ENCODE peak calls at places on chromosomes 12 and 14, in eight cellular contexts. R is small intestine, E is mucosa of descending colon, O is tibial artery, X is right cardiac atrium, A is right lobe of liver, D is left lung, G is Karpas-422. B is an unnamed sample.

GRCh38 chr14:89359477-89360222 is 57.4 kb downstream of the FOXN3 start:
- DNase-seq in R (no peak), D (no peak), E (no peak), G (no peak), X (peak; percentile 56), O (peak; percentile 91), A (no peak), B (no peak)

GRCh38 chr14:86780461-86780860 is 1212.5 kb downstream of the GALC start:
- DNase-seq in A (no peak), E (no peak), D (no peak), R (no peak), O (no peak), X (no peak), G (no peak), B (no peak)

GRCh38 chr14:37698840-37699777 is 103.7 kb downstream of the TTC6 start:
- DNase-seq in E (no peak), G (no peak), O (no peak), A (no peak), R (peak; percentile 86), X (no peak), D (no peak), B (no peak)

GRCh38 chr14:95250936-95251335 is 68.8 kb downstream of the CLMN start:
- DNase-seq in E (no peak), G (no peak), D (no peak), A (no peak), R (no peak), X (no peak), O (no peak), B (no peak)

GRCh38 chr14:105023791-105024480 is 3.1 kb upstream of the CDCA4 start:
- DNase-seq in A (no peak), O (no peak), R (no peak), X (no peak), E (no peak), G (no peak), D (no peak), B (no peak)

GRCh38 chr14:73997944-73998451 is 21.1 kb downstream of the ENTPD5 start:
- DNase-seq in D (no peak), G (no peak), R (peak; percentile 73), A (no peak), E (peak; percentile 79), X (no peak), O (no peak), B (no peak)

GRCh38 chr12:32509328-32510122 is 110.2 kb downstream of the FGD4 start:
- DNase-seq in A (peak; percentile 61), G (no peak), E (no peak), R (no peak), D (no peak), O (no peak), X (no peak), B (no peak)

GRCh38 chr12:55849616-55850015 is 6.9 kb upstream of the MMP19 start:
- DNase-seq in E (no peak), G (no peak), O (peak; percentile 45), X (no peak), A (no peak), R (no peak), D (no peak), B (no peak)

GRCh38 chr12:47221256-47222023 is 141.7 kb upstream of the AMIGO2 start:
- DNase-seq in D (no peak), R (peak; percentile 50), A (no peak), G (no peak), X (no peak), O (no peak), E (no peak), B (no peak)

GRCh38 chr14:54695196-54695595 is 128.3 kb downstream of the SAMD4A start:
- DNase-seq in D (no peak), R (no peak), X (no peak), O (no peak), E (no peak), G (no peak), A (no peak), B (no peak)
- H3K4me1 ChIP-seq in D (peaks cover 15% of the 10 kb centered on the region), R (no peaks in the 10 kb centered on the region), X (peaks cover 16% of the 10 kb centered on the region), O (no peaks in the 10 kb centered on the region), E (no peaks in the 10 kb centered on the region), G (peaks cover 30% of the 10 kb centered on the region), A (no peaks in the 10 kb centered on the region), B (peaks cover 24% of the 10 kb centered on the region)

DNA sequence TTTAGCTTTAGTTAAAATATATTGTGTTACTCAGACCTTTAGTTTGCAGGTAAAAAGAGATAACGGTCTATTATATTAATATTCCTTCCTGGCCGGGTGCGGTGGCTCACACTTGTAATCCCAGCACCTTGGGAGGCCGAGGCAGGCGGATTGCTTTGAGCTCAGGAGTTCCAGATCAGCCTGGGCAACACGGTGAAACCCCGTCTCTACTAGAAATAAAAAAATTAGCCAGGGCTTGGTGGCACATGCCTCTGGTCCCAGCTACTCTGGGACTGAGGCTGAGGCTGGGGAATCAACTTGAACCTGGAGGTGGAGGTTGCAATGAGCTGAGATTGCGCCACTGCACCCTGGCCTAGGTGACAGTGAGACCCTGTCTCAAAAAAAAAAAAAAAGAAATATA is 13.2 kb upstream of the EID3 start:
- DNase-seq in X (no peak), O (no peak), R (no peak), G (no peak), E (no peak), D (no peak), A (no peak), B (no peak)
- H3K4me1 ChIP-seq in X (peaks cover 4% of the 10 kb centered on the region), O (no peaks in the 10 kb centered on the region), R (peaks cover 11% of the 10 kb centered on the region), G (peaks cover 26% of the 10 kb centered on the region), E (peaks cover 23% of the 10 kb centered on the region), D (peaks cover 68% of the 10 kb centered on the region), A (no peaks in the 10 kb centered on the region), B (peaks cover 16% of the 10 kb centered on the region)

DNA sequence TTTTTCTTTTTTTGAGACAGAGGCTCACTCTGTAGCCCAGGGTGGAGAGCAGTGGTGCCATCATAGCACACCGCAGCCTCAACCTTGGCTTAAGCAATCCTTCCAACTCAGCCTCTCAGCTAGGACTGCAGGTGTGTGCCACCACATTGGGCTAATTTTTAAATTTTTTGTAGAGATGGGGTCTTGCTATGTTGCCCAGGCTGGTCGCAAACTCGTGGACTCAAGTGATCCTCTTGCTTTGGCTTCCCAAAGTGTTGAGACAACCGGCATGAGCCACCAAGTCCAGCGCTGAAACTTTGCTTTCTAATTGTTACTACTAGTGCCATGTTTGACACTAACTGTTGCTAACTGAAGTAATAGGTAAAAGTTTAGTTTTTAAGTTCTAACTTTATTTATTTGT is 8.0 kb downstream of the RNF10 start:
- DNase-seq in E (no peak), X (no peak), D (no peak), G (no peak), A (no peak), R (no peak), O (no peak), B (no peak)
- H3K4me1 ChIP-seq in E (peaks cover 72% of the 10 kb centered on the region), X (peaks cover 17% of the 10 kb centered on the region), D (peaks cover 87% of the 10 kb centered on the region), G (peaks cover 21% of the 10 kb centered on the region), A (peaks cover 2% of the 10 kb centered on the region), R (peaks cover 26% of the 10 kb centered on the region), O (peaks cover 9% of the 10 kb centered on the region), B (peaks cover 48% of the 10 kb centered on the region)

GRCh38 chr12:122116707-122117535 is 38.4 kb downstream of the MLXIP start:
- DNase-seq in E (peak; percentile 68), D (peak; percentile 59), G (no peak), R (peak; percentile 78), A (peak; percentile 89), X (no peak), O (no peak), B (no peak)
- H3K4me1 ChIP-seq in E (peaks cover 64% of the 10 kb centered on the region), D (peaks cover 3% of the 10 kb centered on the region), G (peaks cover 16% of the 10 kb centered on the region), R (no peaks in the 10 kb centered on the region), A (no peaks in the 10 kb centered on the region), X (no peaks in the 10 kb centered on the region), O (no peaks in the 10 kb centered on the region), B (peaks cover 20% of the 10 kb centered on the region)

GRCh38 chr12:119204716-119205285 is 26.1 kb downstream of the HSPB8 start:
- DNase-seq in A (no peak), D (no peak), X (no peak), E (no peak), R (no peak), O (no peak), G (no peak), B (no peak)

GRCh38 chr12:119202544-119202943 is 23.8 kb downstream of the HSPB8 start:
- DNase-seq in D (no peak), X (no peak), O (no peak), G (no peak), R (no peak), A (no peak), E (no peak), B (no peak)

GRCh38 chr12:119204137-119204536 is 25.4 kb downstream of the HSPB8 start:
- DNase-seq in O (no peak), R (no peak), X (peak; percentile 42), D (no peak), G (no peak), E (no peak), A (no peak), B (no peak)

GRCh38 chr12:119200601-119201000 is 21.9 kb downstream of the HSPB8 start:
- DNase-seq in A (no peak), R (no peak), G (no peak), O (no peak), E (no peak), X (no peak), D (no peak), B (no peak)

GRCh38 chr12:119202121-119202527 is 23.4 kb downstream of the HSPB8 start:
- DNase-seq in R (no peak), G (no peak), X (no peak), O (no peak), A (no peak), D (no peak), E (no peak), B (no peak)
- H3K4me1 ChIP-seq in R (no peaks in the 10 kb centered on the region), G (no peaks in the 10 kb centered on the region), X (peaks cover 5% of the 10 kb centered on the region), O (no peaks in the 10 kb centered on the region), A (no peaks in the 10 kb centered on the region), D (peaks cover 14% of the 10 kb centered on the region), E (no peaks in the 10 kb centered on the region), B (no peaks in the 10 kb centered on the region)

GRCh38 chr12:79409562-79409961 is 281.2 kb downstream of the PAWR start:
- DNase-seq in D (no peak), G (no peak), A (no peak), E (no peak), R (no peak), O (no peak), X (no peak), B (no peak)

GRCh38 chr12:79408665-79409064 is 282.1 kb downstream of the PAWR start:
- DNase-seq in E (no peak), G (no peak), A (no peak), R (no peak), D (no peak), O (no peak), X (no peak), B (no peak)

GRCh38 chr12:79414252-79414651 is 276.5 kb downstream of the PAWR start:
- DNase-seq in D (no peak), E (peak; percentile 80), R (peak; percentile 75), X (no peak), A (no peak), O (no peak), G (no peak), B (no peak)

GRCh38 chr12:79413796-79414195 is 277.0 kb downstream of the PAWR start:
- DNase-seq in D (no peak), R (no peak), X (no peak), E (no peak), A (no peak), O (no peak), G (no peak), B (no peak)

DNA sequence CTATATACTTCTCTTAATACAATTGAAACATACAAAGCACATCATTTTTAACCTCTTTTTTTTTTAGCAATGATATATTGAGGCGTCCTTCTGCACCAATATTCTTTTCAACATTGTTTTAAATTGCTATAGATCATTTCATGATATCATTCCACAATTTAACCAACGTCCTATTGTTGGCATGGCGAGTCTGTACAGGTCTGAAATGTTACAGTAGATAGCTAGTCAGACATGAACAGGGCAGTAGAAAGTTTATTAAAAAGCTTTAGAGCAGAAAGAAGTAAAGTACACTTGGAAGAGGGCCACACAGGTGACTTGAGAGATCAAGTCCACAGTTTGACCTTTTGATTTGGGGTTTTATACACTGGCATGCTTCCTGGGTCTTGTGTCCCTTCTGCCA is 279.0 kb downstream of the PAWR start:
- DNase-seq in A (no peak), R (peak; percentile 32), X (no peak), E (no peak), O (no peak), G (no peak), D (no peak), B (no peak)
- H3K4me1 ChIP-seq in A (no peaks in the 10 kb centered on the region), R (peaks cover 3% of the 10 kb centered on the region), X (no peaks in the 10 kb centered on the region), E (peaks cover 20% of the 10 kb centered on the region), O (no peaks in the 10 kb centered on the region), G (no peaks in the 10 kb centered on the region), D (no peaks in the 10 kb centered on the region), B (peaks cover 32% of the 10 kb centered on the region)

B was measured in RWPE2.